ENCODE peak calls at places on chromosomes 3 and 15, in five cellular contexts. A, T, G, P and F are unnamed samples. For H4K20me1, the result is how much of the 10 kb centered on the place peaks cover.

GRCh38 chr15:83200162-83200561 is 7.5 kb downstream of the HDGFL3 start:
- DNase-seq in A (peak), P (no peak), T (no peak), G (peak), F (no peak)

GRCh38 chr3:141998674-141999290 is 122.3 kb downstream of the ATP1B3 start:
- DNase-seq in A (peak), T (no peak), G (peak), P (no peak), F (no peak)

GRCh38 chr15:52082197-52083036 is 30.2 kb downstream of the BCL2L10 start:
- DNase-seq in A (peak), P (no peak), G (peak), T (no peak), F (peak)

GRCh38 chr3:88936837-88937236 is 170.6 kb upstream of the EPHA3 start:
- DNase-seq in A (no peak), T (no peak), G (no peak), P (no peak), F (no peak)

GRCh38 chr3:72144773-72145505 is 360.0 kb upstream of the PROK2 start:
- DNase-seq in T (no peak), P (no peak), G (no peak), A (no peak), F (no peak)

GRCh38 chr3:185764168-185764988 is 60.5 kb downstream of the IGF2BP2 start:
- DNase-seq in G (peak), A (peak), P (no peak), T (no peak), F (no peak)

GRCh38 chr3:141049681-141050080 is 1.5 kb upstream of the SPSB4 start:
- DNase-seq in A (no peak), G (no peak), T (no peak), P (peak), F (peak)

GRCh38 chr3:181369637-181370036 is 342.1 kb upstream of the SOX2 start:
- DNase-seq in T (no peak), G (no peak), A (no peak), P (no peak), F (no peak)

GRCh38 chr3:97763586-97764148 is 891 bp upstream of the ARL6 start:
- DNase-seq in P (peak), A (no peak), G (peak), T (no peak), F (no peak)

GRCh38 chr3:69786854-69787253 is 47.6 kb downstream of the MITF start:
- DNase-seq in T (no peak), P (no peak), A (no peak), G (no peak), F (no peak)

GRCh38 chr3:177337548-177338331 is 140.5 kb upstream of the TBL1XR1 start:
- DNase-seq in A (peak), G (peak), P (no peak), T (no peak), F (no peak)

GRCh38 chr15:59232476-59232875 is 25.8 kb downstream of the LDHAL6B start:
- DNase-seq in T (no peak), A (peak), P (no peak), G (peak), F (no peak)

GRCh38 chr3:41881233-41881821 is 80.6 kb downstream of the ULK4 start:
- DNase-seq in A (peak), P (peak), T (no peak), G (peak), F (peak)

GRCh38 chr3:159928071-159928491 is 60.6 kb upstream of the IL12A start:
- DNase-seq in A (peak), G (peak), T (no peak), P (no peak), F (no peak)

GRCh38 chr3:187027531-187027936 is 97.2 kb downstream of the ST6GAL1 start:
- DNase-seq in T (no peak), G (no peak), P (no peak), A (no peak), F (no peak)

GRCh38 chr3:124363451-124363850 is 366.8 kb upstream of the UMPS start:
- DNase-seq in G (peak), P (no peak), T (no peak), A (peak), F (no peak)

GRCh38 chr3:176159796-176160195 is 1037.5 kb downstream of the TBL1XR1 start:
- DNase-seq in A (no peak), P (no peak), G (peak), T (no peak), F (no peak)

GRCh38 chr3:104586344-104586743 is 780.4 kb upstream of the ALCAM start:
- DNase-seq in P (no peak), T (no peak), A (no peak), G (no peak), F (no peak)

GRCh38 chr3:29889230-29889629 is 608.4 kb downstream of the RBMS3 start:
- DNase-seq in G (peak), T (no peak), P (no peak), A (peak), F (no peak)

GRCh38 chr3:46629571-46630517 is 17.5 kb downstream of the FAM240A start:
- DNase-seq in T (peak), G (peak), P (peak), A (peak), F (peak)

GRCh38 chr3:173725507-173725906 is 328.0 kb downstream of the NLGN1 start:
- DNase-seq in A (peak), P (no peak), G (peak), T (no peak), F (no peak)

GRCh38 chr3:39812537-39812936 is 3.1 kb downstream of the MYRIP start:
- DNase-seq in T (no peak), A (no peak), G (no peak), P (peak), F (no peak)

GRCh38 chr15:98442379-98442833 is 205.9 kb upstream of the IGF1R start:
- DNase-seq in P (peak), T (peak), G (peak), A (peak), F (peak)

GRCh38 chr3:130250982-130251381 is 94.5 kb upstream of the COL6A5 start:
- DNase-seq in A (no peak), P (no peak), G (no peak), T (no peak), F (no peak)

GRCh38 chr3:12588674-12589054 is 31.8 kb downstream of the MKRN2 start:
- DNase-seq in P (no peak), A (no peak), T (no peak), G (no peak), F (no peak)

GRCh38 chr3:124599147-124599765 is 131.0 kb upstream of the UMPS start:
- DNase-seq in T (no peak), A (no peak), G (no peak), P (no peak), F (no peak)

GRCh38 chr3:181442066-181442465 is 269.7 kb upstream of the SOX2 start:
- DNase-seq in G (no peak), T (no peak), A (no peak), P (no peak), F (no peak)

GRCh38 chr15:63522143-63522531 is 17.7 kb downstream of the USP3 start:
- DNase-seq in P (no peak), T (no peak), A (no peak), G (no peak), F (no peak)

GRCh38 chr3:120753831-120754230 is 11.3 kb downstream of the GTF2E1 start:
- DNase-seq in A (no peak), T (no peak), G (peak), P (no peak), F (no peak)

GRCh38 chr3:150252462-150252861 is 155.6 kb upstream of the TSC22D2 start:
- DNase-seq in T (no peak), G (peak), A (peak), P (no peak), F (no peak)

GRCh38 chr3:31704651-31705179 is 172.0 kb downstream of the STT3B start:
- DNase-seq in A (peak), G (peak), P (no peak), T (no peak), F (peak)
- H3K4me2 ChIP-seq in A (no peak), G (peak), P (no peak), T (no peak), F (no peak)

GRCh38 chr3:135499426-135499825 is 466.1 kb upstream of the PPP2R3A start:
- DNase-seq in P (no peak), A (no peak), G (no peak), T (no peak), F (no peak)

GRCh38 chr3:135503429-135504083 is 462.0 kb upstream of the PPP2R3A start:
- DNase-seq in A (peak), P (peak), G (peak), T (peak), F (peak)

GRCh38 chr3:135500034-135500433 is 465.5 kb upstream of the PPP2R3A start:
- DNase-seq in A (no peak), P (no peak), G (no peak), T (no peak), F (no peak)

DNA sequence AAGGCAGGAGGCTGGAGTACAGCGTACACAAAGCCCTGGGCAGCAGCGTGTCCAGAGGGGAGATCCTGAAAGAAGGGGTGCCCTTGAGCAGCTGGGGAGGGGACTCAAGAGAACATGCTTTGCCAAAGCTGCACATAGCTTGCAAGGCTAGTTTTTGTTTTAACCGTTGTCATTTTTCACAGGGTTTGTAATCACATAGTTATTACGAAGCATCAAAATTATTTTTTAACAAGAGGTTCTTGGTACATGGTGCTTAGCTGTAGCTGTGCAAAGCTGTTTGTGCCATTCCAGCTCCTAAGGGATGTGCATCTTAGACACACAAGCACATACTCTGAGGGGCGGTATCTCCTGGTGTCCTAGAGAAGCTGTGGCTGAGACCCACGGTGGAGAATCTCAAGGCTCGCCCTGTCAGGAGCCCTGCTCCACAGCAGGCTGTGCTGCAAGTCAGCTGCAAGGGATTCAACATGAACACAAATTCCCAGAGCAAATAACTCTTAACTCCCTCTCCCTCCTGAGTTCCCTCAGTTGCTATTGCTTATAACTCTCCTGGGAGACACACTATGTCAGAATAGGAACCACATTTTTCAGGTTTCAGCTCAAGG is 461.3 kb upstream of the PPP2R3A start:
- DNase-seq in P (no peak), G (no peak), T (no peak), A (no peak), F (no peak)
- TF ChIP-seq CTCF in P (no peak), G (no peak), T (no peak), A (no peak), F (no peak)

GRCh38 chr15:85028416-85028815 is 46.8 kb downstream of the PDE8A start:
- DNase-seq in P (no peak), G (no peak), A (no peak), T (no peak), F (no peak)
- H4K20me1 ChIP-seq in P (under half), G (half or more), A (under half), T (under half), F (under half)

GRCh38 chr3:170228093-170228766 is 6.0 kb downstream of the PRKCI start:
- DNase-seq in T (no peak), P (no peak), G (peak), A (peak), F (no peak)
- H3K4me2 ChIP-seq in T (no peak), P (no peak), G (peak), A (peak), F (no peak)

GRCh38 chr15:40308844-40309189 is 1.1 kb upstream of the PLCB2 start:
- DNase-seq in P (peak), G (no peak), T (no peak), A (no peak), F (no peak)

GRCh38 chr15:40306908-40307307 is 827 bp downstream of the PLCB2 start:
- DNase-seq in G (no peak), T (no peak), A (no peak), P (no peak), F (no peak)

GRCh38 chr15:40309344-40309862 is 1.7 kb upstream of the PLCB2 start:
- DNase-seq in G (no peak), A (no peak), T (no peak), P (peak), F (no peak)

GRCh38 chr15:40306371-40306770 is 1.4 kb downstream of the PLCB2 start:
- DNase-seq in T (no peak), P (no peak), A (no peak), G (no peak), F (no peak)

DNA sequence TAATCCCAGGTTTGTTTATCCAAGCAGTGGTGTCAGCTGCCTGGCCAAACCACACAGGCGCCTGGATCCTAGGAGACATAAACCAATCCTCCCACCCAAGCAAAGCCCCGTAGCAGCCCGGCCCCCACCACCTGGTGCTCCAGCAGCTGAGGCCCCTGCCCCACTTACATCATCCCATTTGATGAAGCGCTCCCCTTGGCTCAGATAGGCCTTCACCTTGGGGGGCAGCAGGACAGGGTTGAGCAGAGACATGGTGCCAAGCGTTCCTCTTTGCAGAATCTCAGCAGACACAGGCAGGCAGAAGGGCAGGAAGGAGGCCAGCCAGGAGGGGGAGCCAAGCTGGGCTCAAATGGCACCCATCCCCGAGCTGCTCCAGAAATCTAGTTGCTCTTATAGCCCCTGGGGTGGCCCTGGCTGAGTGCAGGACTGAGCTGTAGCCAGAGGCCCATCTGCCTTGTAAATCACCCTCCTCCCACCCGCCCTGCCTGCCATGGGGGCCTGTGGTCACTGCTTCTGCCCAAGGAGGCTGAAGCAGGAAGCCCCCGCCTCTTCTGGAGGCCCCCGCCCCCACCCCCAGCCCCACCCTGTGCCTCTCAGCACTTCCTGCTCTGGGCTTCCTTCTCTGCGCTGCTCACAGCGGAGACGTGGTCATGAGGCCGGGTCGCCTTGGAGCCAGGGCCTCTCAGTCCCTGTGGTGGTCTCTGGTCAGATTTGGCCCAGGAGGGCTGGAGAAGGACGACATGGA is at the start of gene PLCB2:
- DNase-seq in G (no peak), A (no peak), P (peak), T (peak), F (peak)
- TF ChIP-seq CTCF in G (peak), A (peak), P (peak), T (peak), F (peak)

GRCh38 chr3:62686486-62686885 is 188.7 kb downstream of the CADPS start:
- DNase-seq in G (no peak), P (no peak), T (no peak), A (peak), F (no peak)

GRCh38 chr3:62688050-62688449 is 187.2 kb downstream of the CADPS start:
- DNase-seq in P (no peak), G (no peak), A (peak), T (no peak), F (no peak)

GRCh38 chr3:62682826-62683225 is 192.4 kb downstream of the CADPS start:
- DNase-seq in A (no peak), G (no peak), T (no peak), P (no peak), F (no peak)

GRCh38 chr3:62686916-62687315 is 188.3 kb downstream of the CADPS start:
- DNase-seq in A (no peak), G (no peak), T (no peak), P (no peak), F (no peak)

GRCh38 chr3:62688812-62689211 is 186.4 kb downstream of the CADPS start:
- DNase-seq in A (no peak), G (no peak), P (no peak), T (no peak), F (no peak)
- H4K20me1 ChIP-seq in A (under half), G (under half), P (under half), T (under half), F (under half)

DNA sequence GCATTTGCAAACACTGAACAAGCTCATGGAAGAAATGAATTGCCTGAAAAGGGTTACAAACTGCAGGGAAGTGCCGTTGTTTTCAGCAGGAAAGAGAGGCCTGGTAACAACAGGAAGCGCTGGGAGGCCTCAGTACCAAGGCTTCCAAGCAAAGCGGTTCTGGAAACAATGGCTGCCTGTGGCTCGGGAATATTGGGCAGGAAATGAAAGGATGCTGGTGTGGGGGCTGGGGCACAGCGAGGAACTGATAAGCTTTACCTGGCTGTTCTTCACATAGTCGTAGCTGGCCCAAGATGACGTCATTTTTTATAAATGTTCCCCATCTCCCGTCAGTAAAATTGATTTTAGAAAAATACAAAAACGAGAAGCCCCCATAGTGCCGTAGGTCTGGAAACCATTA is 55.9 kb downstream of the ARHGAP31 start:
- DNase-seq in A (no peak), P (peak), G (no peak), T (peak), F (no peak)
- H3K4me2 ChIP-seq in A (no peak), P (peak), G (no peak), T (peak), F (no peak)